ENCODE peak calls at places on chromosomes 6 and 20, in seven cellular contexts. One of them, this sample, is unnamed.

GRCh38 chr20:43191946-43192847 is 2.5 kb upstream of the PTPRT start:
- DNase-seq in cardiac muscle cell: peak; percentile 56
- DNase-seq in left lung: peak; percentile 79
- DNase-seq in heart right ventricle: peak; percentile 5
- DNase-seq in tibial artery: no peak
- DNase-seq in omental fat pad: no peak
- DNase-seq in mesothelial cell of epicardium: no peak
- DNase-seq in this sample: peak; percentile 53

GRCh38 chr6:152096863-152097496 is 289.5 kb downstream of the ESR1 start:
- DNase-seq in cardiac muscle cell: no peak
- DNase-seq in left lung: no peak
- DNase-seq in heart right ventricle: no peak
- DNase-seq in tibial artery: no peak
- DNase-seq in omental fat pad: no peak
- DNase-seq in mesothelial cell of epicardium: no peak
- DNase-seq in this sample: no peak

GRCh38 chr20:6058684-6059295 is 4.9 kb upstream of the LRRN4 start:
- DNase-seq in cardiac muscle cell: peak; percentile 75
- DNase-seq in left lung: no peak
- DNase-seq in heart right ventricle: no peak
- DNase-seq in tibial artery: no peak
- DNase-seq in omental fat pad: no peak
- DNase-seq in mesothelial cell of epicardium: peak; percentile 55
- DNase-seq in this sample: no peak

GRCh38 chr6:125794342-125795137 is 3.8 kb downstream of the NCOA7 start:
- DNase-seq in cardiac muscle cell: no peak
- DNase-seq in left lung: no peak
- DNase-seq in heart right ventricle: no peak
- DNase-seq in tibial artery: no peak
- DNase-seq in omental fat pad: no peak
- DNase-seq in mesothelial cell of epicardium: no peak
- DNase-seq in this sample: no peak

GRCh38 chr20:2585811-2586210 is 49.4 kb downstream of the TMC2 start:
- DNase-seq in cardiac muscle cell: no peak
- DNase-seq in left lung: no peak
- DNase-seq in heart right ventricle: no peak
- DNase-seq in tibial artery: no peak
- DNase-seq in omental fat pad: no peak
- DNase-seq in mesothelial cell of epicardium: no peak
- DNase-seq in this sample: no peak

GRCh38 chr20:46710149-46710913 is 882 bp downstream of the SLC2A10 start:
- DNase-seq in cardiac muscle cell: no peak
- DNase-seq in left lung: no peak
- DNase-seq in heart right ventricle: no peak
- DNase-seq in tibial artery: no peak
- DNase-seq in omental fat pad: no peak
- DNase-seq in mesothelial cell of epicardium: no peak
- DNase-seq in this sample: no peak

GRCh38 chr6:111942561-111942960 is 69.3 kb upstream of the FYN start:
- DNase-seq in cardiac muscle cell: no peak
- DNase-seq in left lung: no peak
- DNase-seq in heart right ventricle: no peak
- DNase-seq in tibial artery: no peak
- DNase-seq in omental fat pad: no peak
- DNase-seq in mesothelial cell of epicardium: no peak
- DNase-seq in this sample: no peak

GRCh38 chr6:113184291-113184690 is 672.9 kb upstream of the MARCKS start:
- DNase-seq in cardiac muscle cell: no peak
- DNase-seq in left lung: no peak
- DNase-seq in heart right ventricle: no peak
- DNase-seq in tibial artery: no peak
- DNase-seq in omental fat pad: no peak
- DNase-seq in mesothelial cell of epicardium: no peak
- DNase-seq in this sample: no peak

GRCh38 chr6:109053285-109053684 is 41.4 kb downstream of the SESN1 start:
- DNase-seq in cardiac muscle cell: no peak
- DNase-seq in left lung: no peak
- DNase-seq in heart right ventricle: no peak
- DNase-seq in tibial artery: no peak
- DNase-seq in omental fat pad: no peak
- DNase-seq in mesothelial cell of epicardium: no peak
- DNase-seq in this sample: no peak

GRCh38 chr6:45327956-45328522 is at the start of gene RUNX2:
- DNase-seq in cardiac muscle cell: peak; percentile 17
- DNase-seq in left lung: no peak
- DNase-seq in heart right ventricle: no peak
- DNase-seq in tibial artery: no peak
- DNase-seq in omental fat pad: no peak
- DNase-seq in mesothelial cell of epicardium: no peak
- DNase-seq in this sample: no peak

GRCh38 chr6:7140631-7141366 is 33.0 kb downstream of the RREB1 start:
- DNase-seq in cardiac muscle cell: peak; percentile 91
- DNase-seq in left lung: peak; percentile 97
- DNase-seq in heart right ventricle: peak; percentile 89
- DNase-seq in tibial artery: peak; percentile 95
- DNase-seq in omental fat pad: peak; percentile 63
- DNase-seq in mesothelial cell of epicardium: peak; percentile 82
- DNase-seq in this sample: peak; percentile 94

GRCh38 chr6:69542494-69542893 is 254.3 kb downstream of the LMBRD1 start:
- DNase-seq in cardiac muscle cell: no peak
- DNase-seq in left lung: no peak
- DNase-seq in heart right ventricle: no peak
- DNase-seq in tibial artery: no peak
- DNase-seq in omental fat pad: no peak
- DNase-seq in mesothelial cell of epicardium: no peak
- DNase-seq in this sample: no peak

GRCh38 chr20:64217539-64217938 is 38.0 kb upstream of the PCMTD2 start:
- DNase-seq in cardiac muscle cell: no peak
- DNase-seq in left lung: no peak
- DNase-seq in heart right ventricle: no peak
- DNase-seq in tibial artery: no peak
- DNase-seq in omental fat pad: no peak
- DNase-seq in mesothelial cell of epicardium: no peak
- DNase-seq in this sample: no peak

GRCh38 chr6:161233986-161234620 is 39.8 kb downstream of the AGPAT4 start:
- DNase-seq in cardiac muscle cell: peak; percentile 51
- DNase-seq in left lung: no peak
- DNase-seq in heart right ventricle: peak; percentile 61
- DNase-seq in tibial artery: peak; percentile 78
- DNase-seq in omental fat pad: peak; percentile 66
- DNase-seq in mesothelial cell of epicardium: peak; percentile 62
- DNase-seq in this sample: no peak

GRCh38 chr6:109255946-109256628 is 126.2 kb downstream of the CD164 start:
- DNase-seq in cardiac muscle cell: no peak
- DNase-seq in left lung: no peak
- DNase-seq in heart right ventricle: no peak
- DNase-seq in tibial artery: no peak
- DNase-seq in omental fat pad: no peak
- DNase-seq in mesothelial cell of epicardium: no peak
- DNase-seq in this sample: no peak

GRCh38 chr20:37315293-37316110 is 26.0 kb downstream of the MANBAL start:
- DNase-seq in cardiac muscle cell: peak; percentile 35
- DNase-seq in left lung: no peak
- DNase-seq in heart right ventricle: peak; percentile 79
- DNase-seq in tibial artery: peak; percentile 93
- DNase-seq in omental fat pad: no peak
- DNase-seq in mesothelial cell of epicardium: no peak
- DNase-seq in this sample: peak; percentile 43

GRCh38 chr6:93985953-93986352 is 566.6 kb upstream of the EPHA7 start:
- DNase-seq in cardiac muscle cell: no peak
- DNase-seq in left lung: no peak
- DNase-seq in heart right ventricle: no peak
- DNase-seq in tibial artery: no peak
- DNase-seq in omental fat pad: no peak
- DNase-seq in mesothelial cell of epicardium: no peak
- DNase-seq in this sample: no peak

GRCh38 chr20:8646716-8647115 is 422.2 kb upstream of the PLCB4 start:
- DNase-seq in cardiac muscle cell: no peak
- DNase-seq in left lung: no peak
- DNase-seq in heart right ventricle: no peak
- DNase-seq in tibial artery: no peak
- DNase-seq in omental fat pad: no peak
- DNase-seq in mesothelial cell of epicardium: no peak
- DNase-seq in this sample: no peak

GRCh38 chr20:62368629-62369507 is 1.8 kb upstream of the LAMA5 start:
- DNase-seq in cardiac muscle cell: peak; percentile 77
- DNase-seq in left lung: peak; percentile 82
- DNase-seq in heart right ventricle: peak; percentile 55
- DNase-seq in tibial artery: peak; percentile 85
- DNase-seq in omental fat pad: no peak
- DNase-seq in mesothelial cell of epicardium: peak; percentile 72
- DNase-seq in this sample: no peak

GRCh38 chr6:39823187-39823815 is 31.1 kb downstream of the DAAM2 start:
- DNase-seq in cardiac muscle cell: no peak
- DNase-seq in left lung: peak; percentile 80
- DNase-seq in heart right ventricle: peak; percentile 55
- DNase-seq in tibial artery: peak; percentile 82
- DNase-seq in omental fat pad: no peak
- DNase-seq in mesothelial cell of epicardium: no peak
- DNase-seq in this sample: no peak

GRCh38 chr6:170022291-170022722 is 268.6 kb downstream of the DLL1 start:
- DNase-seq in cardiac muscle cell: no peak
- DNase-seq in left lung: peak; percentile 62
- DNase-seq in heart right ventricle: no peak
- DNase-seq in tibial artery: no peak
- DNase-seq in omental fat pad: no peak
- DNase-seq in mesothelial cell of epicardium: no peak
- DNase-seq in this sample: no peak

GRCh38 chr20:57829336-57829735 is 119.5 kb upstream of the PMEPA1 start:
- DNase-seq in cardiac muscle cell: no peak
- DNase-seq in left lung: no peak
- DNase-seq in heart right ventricle: no peak
- DNase-seq in tibial artery: no peak
- DNase-seq in omental fat pad: no peak
- DNase-seq in mesothelial cell of epicardium: no peak
- DNase-seq in this sample: no peak
- TF ChIP-seq CTCF in cardiac muscle cell: no peak
- TF ChIP-seq CTCF in left lung: no peak
- TF ChIP-seq CTCF in heart right ventricle: no peak
- TF ChIP-seq CTCF in tibial artery: no peak
- TF ChIP-seq CTCF in omental fat pad: no peak
- TF ChIP-seq CTCF in mesothelial cell of epicardium: no peak
- TF ChIP-seq CTCF in this sample: no peak

GRCh38 chr6:150417899-150418824 is 49.4 kb downstream of the IYD start:
- DNase-seq in cardiac muscle cell: peak; percentile 80
- DNase-seq in left lung: no peak
- DNase-seq in heart right ventricle: peak; percentile 63
- DNase-seq in tibial artery: no peak
- DNase-seq in omental fat pad: no peak
- DNase-seq in mesothelial cell of epicardium: no peak
- DNase-seq in this sample: peak; percentile 70
- TF ChIP-seq CTCF in cardiac muscle cell: peak; percentile 80
- TF ChIP-seq CTCF in left lung: peak; percentile 67
- TF ChIP-seq CTCF in heart right ventricle: peak; percentile 65
- TF ChIP-seq CTCF in tibial artery: peak; percentile 64
- TF ChIP-seq CTCF in omental fat pad: no peak
- TF ChIP-seq CTCF in mesothelial cell of epicardium: peak; percentile 64
- TF ChIP-seq CTCF in this sample: peak; percentile 75

GRCh38 chr6:106611030-106611429 is 18.3 kb downstream of the RTN4IP1 start:
- DNase-seq in cardiac muscle cell: peak; percentile 16
- DNase-seq in left lung: no peak
- DNase-seq in heart right ventricle: no peak
- DNase-seq in tibial artery: no peak
- DNase-seq in omental fat pad: no peak
- DNase-seq in mesothelial cell of epicardium: no peak
- DNase-seq in this sample: no peak

GRCh38 chr6:106613590-106613989 is 15.7 kb downstream of the RTN4IP1 start:
- DNase-seq in cardiac muscle cell: no peak
- DNase-seq in left lung: no peak
- DNase-seq in heart right ventricle: no peak
- DNase-seq in tibial artery: no peak
- DNase-seq in omental fat pad: no peak
- DNase-seq in mesothelial cell of epicardium: no peak
- DNase-seq in this sample: no peak

GRCh38 chr6:106608080-106608668 is 21.1 kb downstream of the RTN4IP1 start:
- DNase-seq in cardiac muscle cell: peak; percentile 64
- DNase-seq in left lung: no peak
- DNase-seq in heart right ventricle: no peak
- DNase-seq in tibial artery: no peak
- DNase-seq in omental fat pad: no peak
- DNase-seq in mesothelial cell of epicardium: no peak
- DNase-seq in this sample: peak; percentile 45

GRCh38 chr6:106612956-106613516 is 16.3 kb downstream of the RTN4IP1 start:
- DNase-seq in cardiac muscle cell: no peak
- DNase-seq in left lung: no peak
- DNase-seq in heart right ventricle: no peak
- DNase-seq in tibial artery: no peak
- DNase-seq in omental fat pad: no peak
- DNase-seq in mesothelial cell of epicardium: no peak
- DNase-seq in this sample: no peak

GRCh38 chr6:106609699-106610098 is 19.6 kb downstream of the RTN4IP1 start:
- DNase-seq in cardiac muscle cell: peak; percentile 47
- DNase-seq in left lung: no peak
- DNase-seq in heart right ventricle: no peak
- DNase-seq in tibial artery: no peak
- DNase-seq in omental fat pad: no peak
- DNase-seq in mesothelial cell of epicardium: no peak
- DNase-seq in this sample: no peak
- TF ChIP-seq CTCF in cardiac muscle cell: peak; percentile 20
- TF ChIP-seq CTCF in left lung: no peak
- TF ChIP-seq CTCF in heart right ventricle: no peak
- TF ChIP-seq CTCF in tibial artery: no peak
- TF ChIP-seq CTCF in omental fat pad: no peak
- TF ChIP-seq CTCF in mesothelial cell of epicardium: no peak
- TF ChIP-seq CTCF in this sample: no peak

GRCh38 chr20:50957276-50957675 is 1.1 kb downstream of the DPM1 start:
- DNase-seq in cardiac muscle cell: no peak
- DNase-seq in left lung: no peak
- DNase-seq in heart right ventricle: peak; percentile 16
- DNase-seq in tibial artery: no peak
- DNase-seq in omental fat pad: no peak
- DNase-seq in mesothelial cell of epicardium: no peak
- DNase-seq in this sample: no peak

GRCh38 chr20:50953821-50954220 is 4.5 kb downstream of the DPM1 start:
- DNase-seq in cardiac muscle cell: no peak
- DNase-seq in left lung: no peak
- DNase-seq in heart right ventricle: no peak
- DNase-seq in tibial artery: no peak
- DNase-seq in omental fat pad: no peak
- DNase-seq in mesothelial cell of epicardium: no peak
- DNase-seq in this sample: no peak

GRCh38 chr20:50959543-50960126 is 1.0 kb downstream of the MOCS3 start:
- DNase-seq in cardiac muscle cell: no peak
- DNase-seq in left lung: no peak
- DNase-seq in heart right ventricle: no peak
- DNase-seq in tibial artery: no peak
- DNase-seq in omental fat pad: no peak
- DNase-seq in mesothelial cell of epicardium: no peak
- DNase-seq in this sample: no peak

GRCh38 chr20:50958733-50959542 is at the start of gene MOCS3:
- DNase-seq in cardiac muscle cell: peak; percentile 92
- DNase-seq in left lung: peak; percentile 88
- DNase-seq in heart right ventricle: peak; percentile 90
- DNase-seq in tibial artery: peak; percentile 87
- DNase-seq in omental fat pad: peak; percentile 47
- DNase-seq in mesothelial cell of epicardium: peak; percentile 64
- DNase-seq in this sample: peak; percentile 85

GRCh38 chr20:50957798-50958732 is at the start of gene DPM1:
- DNase-seq in cardiac muscle cell: peak; percentile 93
- DNase-seq in left lung: peak; percentile 88
- DNase-seq in heart right ventricle: peak; percentile 92
- DNase-seq in tibial artery: peak; percentile 91
- DNase-seq in omental fat pad: peak; percentile 78
- DNase-seq in mesothelial cell of epicardium: peak; percentile 86
- DNase-seq in this sample: peak; percentile 85
- TF ChIP-seq CTCF in cardiac muscle cell: no peak
- TF ChIP-seq CTCF in left lung: no peak
- TF ChIP-seq CTCF in heart right ventricle: no peak
- TF ChIP-seq CTCF in tibial artery: peak; percentile 11
- TF ChIP-seq CTCF in omental fat pad: no peak
- TF ChIP-seq CTCF in mesothelial cell of epicardium: no peak
- TF ChIP-seq CTCF in this sample: no peak

GRCh38 chr6:56314683-56315523 is 67.5 kb upstream of the COL21A1 start:
- DNase-seq in cardiac muscle cell: peak; percentile 50
- DNase-seq in left lung: no peak
- DNase-seq in heart right ventricle: no peak
- DNase-seq in tibial artery: no peak
- DNase-seq in omental fat pad: no peak
- DNase-seq in mesothelial cell of epicardium: peak; percentile 54
- DNase-seq in this sample: peak; percentile 36
- TF ChIP-seq CTCF in cardiac muscle cell: peak; percentile 84
- TF ChIP-seq CTCF in left lung: peak; percentile 70
- TF ChIP-seq CTCF in heart right ventricle: peak; percentile 61
- TF ChIP-seq CTCF in tibial artery: peak; percentile 54
- TF ChIP-seq CTCF in omental fat pad: no peak
- TF ChIP-seq CTCF in mesothelial cell of epicardium: peak; percentile 90
- TF ChIP-seq CTCF in this sample: peak; percentile 68

This sample was measured in GM20000.